ENCODE peak calls at places on chromosomes 6 and 20, in five cellular contexts. L is stomach, Q is AG04449, F is spleen, W is prostate gland. H is an unnamed sample.
A peak's percentile ranks its signal among the peaks of the same experiment; 100 is the strongest.

GRCh38 chr6:31888281-31889258 is 8.9 kb downstream of the EHMT2 start:
- DNase-seq in L (peak; percentile 51), F (peak; percentile 84), Q (no peak), W (no peak), H (no peak)

GRCh38 chr6:2942916-2943563 is 28.3 kb downstream of the SERPINB6 start:
- DNase-seq in Q (no peak), W (no peak), F (peak; percentile 52), L (peak; percentile 9), H (no peak)

GRCh38 chr20:54176610-54177009 is 2.8 kb upstream of the CYP24A1 start:
- DNase-seq in Q (no peak), F (no peak), L (no peak), W (no peak), H (no peak)

GRCh38 chr6:141364694-141365093 is 768.0 kb upstream of the GJE1 start:
- DNase-seq in Q (no peak), F (no peak), L (no peak), W (no peak), H (no peak)

GRCh38 chr6:143963158-143963919 is 44.7 kb downstream of the PLAGL1 start:
- DNase-seq in L (no peak), F (no peak), Q (no peak), W (no peak), H (peak; percentile 41)

GRCh38 chr6:167350322-167350721 is 25.4 kb downstream of the TTLL2 start:
- DNase-seq in F (peak; percentile 76), Q (no peak), W (no peak), L (no peak), H (no peak)

GRCh38 chr20:49989234-49990065 is 6.7 kb downstream of the SNAI1 start:
- DNase-seq in Q (peak; percentile 34), W (no peak), F (no peak), L (no peak), H (no peak)

GRCh38 chr6:105184921-105185320 is 5.1 kb upstream of the POPDC3 start:
- DNase-seq in Q (peak; percentile 59), L (no peak), W (no peak), F (no peak), H (no peak)

GRCh38 chr20:23880426-23880825 is 878 bp upstream of the CST5 start:
- DNase-seq in W (no peak), L (no peak), F (no peak), Q (no peak), H (no peak)

GRCh38 chr20:24949756-24950127 is 673 bp downstream of the CST7 start:
- DNase-seq in W (no peak), L (peak; percentile 24), F (peak; percentile 81), Q (no peak), H (no peak)

GRCh38 chr6:56668158-56668557 is 25.5 kb upstream of the DST start:
- DNase-seq in F (no peak), W (no peak), Q (no peak), L (no peak), H (no peak)

GRCh38 chr20:53872561-53873248 is 197.7 kb downstream of the BCAS1 start:
- DNase-seq in F (no peak), L (no peak), Q (no peak), W (no peak), H (no peak)

GRCh38 chr6:108359901-108360882 is 65.3 kb downstream of the AFG1L start:
- DNase-seq in L (no peak), F (no peak), W (no peak), Q (peak; percentile 19), H (no peak)

GRCh38 chr6:105642708-105643107 is 239.8 kb upstream of the PREP start:
- DNase-seq in L (no peak), W (no peak), F (no peak), Q (peak; percentile 34), H (no peak)

GRCh38 chr20:44618318-44618731 is 33.2 kb downstream of the ADA start:
- DNase-seq in L (peak; percentile 69), W (peak; percentile 32), Q (no peak), F (peak; percentile 77), H (no peak)

GRCh38 chr20:64044484-64045247 is 4.8 kb downstream of the SOX18 start:
- DNase-seq in L (no peak), F (peak; percentile 74), W (no peak), Q (no peak), H (no peak)

GRCh38 chr6:144013486-144013909 is 5.4 kb upstream of the PLAGL1 start:
- DNase-seq in L (peak; percentile 85), Q (no peak), W (peak; percentile 71), F (peak; percentile 88), H (peak; percentile 62)

GRCh38 chr20:25280574-25281535 is 33.0 kb downstream of the PYGB start:
- DNase-seq in F (peak; percentile 79), Q (no peak), W (no peak), L (peak; percentile 7), H (no peak)

GRCh38 chr20:1451092-1451491 is 15.6 kb downstream of the NSFL1C start:
- DNase-seq in F (no peak), Q (no peak), L (no peak), W (no peak), H (no peak)

GRCh38 chr6:14426281-14426680 is 308.7 kb downstream of the CD83 start:
- DNase-seq in Q (no peak), F (no peak), L (no peak), W (no peak), H (no peak)
- TF ChIP-seq CTCF in Q (no peak), F (no peak), L (no peak), W (no peak), H (no peak)

GRCh38 chr20:36469973-36470372 is 71.3 kb upstream of the MYL9 start:
- DNase-seq in Q (no peak), W (no peak), L (no peak), F (no peak), H (no peak)

GRCh38 chr20:36472656-36473071 is 68.7 kb upstream of the MYL9 start:
- DNase-seq in F (peak; percentile 79), Q (no peak), W (peak; percentile 69), L (peak; percentile 54), H (no peak)

GRCh38 chr20:36471885-36472642 is 69.3 kb upstream of the MYL9 start:
- DNase-seq in L (no peak), F (no peak), Q (no peak), W (no peak), H (no peak)

GRCh38 chr20:36468149-36469000 is 72.9 kb upstream of the MYL9 start:
- DNase-seq in L (peak; percentile 51), Q (no peak), W (peak; percentile 21), F (no peak), H (no peak)

GRCh38 chr20:36470482-36471062 is 70.7 kb upstream of the MYL9 start:
- DNase-seq in L (no peak), W (no peak), Q (no peak), F (no peak), H (no peak)
- H3K4me3 ChIP-seq in L (no peak overlapping the region), W (no peak overlapping the region), Q (no peak overlapping the region), F (no peak overlapping the region), H (no peak overlapping the region)

DNA sequence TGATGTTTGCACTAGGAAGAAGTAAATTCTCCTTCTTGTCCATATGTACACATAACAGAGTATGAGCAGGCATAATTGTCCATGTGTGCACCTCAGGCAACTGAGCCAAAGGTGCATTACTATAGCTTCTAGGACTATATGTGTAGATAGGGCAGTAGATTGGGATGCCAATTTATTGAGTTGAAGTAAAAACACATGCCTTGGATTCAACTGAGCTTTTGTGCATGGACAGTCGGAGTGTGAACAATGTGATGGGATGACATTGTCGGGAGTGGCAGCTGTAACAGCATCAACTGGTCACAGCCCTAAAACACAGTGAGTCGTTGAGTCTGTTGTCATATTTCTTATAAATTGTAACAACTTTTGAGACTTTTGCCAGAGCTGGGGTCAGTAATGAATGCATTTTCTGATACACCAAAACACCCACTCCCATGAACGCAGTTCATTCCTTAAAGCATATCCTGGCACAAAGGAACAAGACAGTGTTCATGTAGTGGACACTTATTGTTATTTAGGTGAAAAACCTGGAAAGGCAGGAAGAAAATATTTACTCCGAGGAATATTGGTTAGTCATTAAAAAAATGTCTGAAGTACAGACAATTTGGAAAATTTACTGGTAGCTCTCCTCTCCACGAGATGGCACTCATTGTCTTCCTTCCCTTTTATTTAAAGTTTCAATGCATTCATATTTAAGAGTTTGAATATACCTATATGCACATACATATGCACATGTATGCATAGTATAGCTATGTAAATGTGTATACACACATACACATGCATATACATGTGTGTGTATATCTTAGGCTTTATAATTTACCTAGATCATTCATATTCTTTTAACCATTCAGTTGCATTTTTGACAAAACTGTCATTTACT is 302.0 kb upstream of the STXBP5 start:
- DNase-seq in W (no peak), F (no peak), Q (no peak), L (no peak), H (no peak)
- TF ChIP-seq CTCF in W (peak; percentile 14), F (no peak), Q (peak; percentile 16), L (no peak), H (peak; percentile 61)

GRCh38 chr20:34310481-34311117 is 7.4 kb upstream of the AHCY start:
- DNase-seq in Q (no peak), W (no peak), L (no peak), F (no peak), H (peak; percentile 67)

GRCh38 chr20:34312024-34312460 is 8.9 kb upstream of the AHCY start:
- DNase-seq in W (no peak), Q (no peak), F (no peak), L (no peak), H (no peak)

GRCh38 chr20:34312544-34313217 is 9.5 kb upstream of the AHCY start:
- DNase-seq in Q (no peak), L (peak; percentile 89), F (peak; percentile 95), W (peak; percentile 81), H (peak; percentile 50)

GRCh38 chr20:34309691-34310090 is 6.5 kb upstream of the AHCY start:
- DNase-seq in W (no peak), Q (no peak), F (no peak), L (no peak), H (no peak)

GRCh38 chr20:34311118-34312023 is 8.2 kb upstream of the AHCY start:
- DNase-seq in W (no peak), F (no peak), Q (no peak), L (peak; percentile 72), H (no peak)
- H3K4me3 ChIP-seq in W (no peak overlapping the region), F (no peak overlapping the region), Q (no peak overlapping the region), L (peak overlapping the region; percentile 31), H (no peak overlapping the region)

DNA sequence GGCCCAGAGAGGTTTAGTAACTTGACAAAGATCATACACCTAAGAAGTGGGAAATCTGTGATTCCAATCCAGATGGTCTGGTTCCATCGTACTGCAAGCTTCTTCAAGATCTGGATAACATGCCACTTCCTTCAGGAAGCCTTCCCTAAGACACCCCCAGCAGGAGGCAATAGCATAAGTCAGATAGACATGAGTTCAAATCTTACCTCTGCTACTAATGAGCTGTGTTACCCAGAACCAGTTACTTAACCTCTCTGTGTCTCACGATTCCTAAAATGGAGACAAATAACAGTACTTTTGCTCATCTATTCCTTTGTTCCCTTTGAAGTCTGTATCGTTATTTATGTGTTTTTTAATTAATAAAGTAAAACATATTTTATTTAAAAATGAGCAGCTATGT is 22.3 kb upstream of the OCSTAMP start:
- DNase-seq in Q (no peak), F (no peak), W (no peak), L (no peak), H (no peak)
- TF ChIP-seq CTCF in Q (no peak), F (no peak), W (no peak), L (no peak), H (no peak)

DNA sequence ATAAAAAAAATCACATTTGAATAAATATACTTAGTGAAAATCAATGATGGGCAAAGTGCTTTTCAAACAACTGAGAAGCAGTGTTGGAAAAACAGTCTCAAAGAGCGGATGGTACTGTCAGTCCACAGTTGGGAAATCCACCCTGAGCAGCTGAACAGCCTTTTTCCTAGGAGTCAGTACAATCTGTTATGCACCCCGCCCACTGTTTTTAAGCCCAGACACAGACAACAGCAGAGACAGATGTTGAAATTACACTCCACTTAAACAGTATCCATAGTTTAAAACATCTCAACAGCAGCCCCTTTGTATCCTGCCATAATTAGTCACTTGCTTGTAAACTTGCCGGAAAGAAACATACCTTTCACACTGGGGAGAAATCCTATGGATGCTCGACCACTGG is 372 bp downstream of the KIAA0408 start:
- DNase-seq in L (no peak), W (no peak), F (no peak), Q (no peak), H (no peak)
- H3K4me3 ChIP-seq in L (peak overlapping the region; percentile 38), W (peak overlapping the region; percentile 20), F (peak overlapping the region; percentile 16), Q (peak overlapping the region; percentile 9), H (no peak overlapping the region)

H was measured in LNCaP clone FGC.